ENCODE peak calls at places on chromosomes 12 and 14, in six cellular contexts. Y is IMR-90, N is mesenchymal stem cell, M is mesendoderm, G is neuronal stem cell, P is trophoblast cell. C is an unnamed sample.

GRCh38 chr12:89225401-89225800 is 126.9 kb downstream of the DUSP6 start:
- DNase-seq in M (peak), N (peak), P (peak), Y (peak), G (no peak), C (no peak)

GRCh38 chr12:20588057-20588456 is 107.1 kb upstream of the SLCO1C1 start:
- DNase-seq in P (no peak), M (peak), N (no peak), Y (no peak), G (no peak), C (no peak)

GRCh38 chr14:103224996-103225874 is 102.0 kb downstream of the TNFAIP2 start:
- DNase-seq in M (no peak), P (no peak), Y (peak), N (peak), G (no peak), C (no peak)

GRCh38 chr12:65195387-65196055 is 26.1 kb downstream of the LEMD3 start:
- DNase-seq in G (no peak), N (no peak), Y (no peak), M (peak), P (no peak), C (no peak)

GRCh38 chr12:30847259-30847658 is 79.3 kb upstream of the TSPAN11 start:
- DNase-seq in N (peak), Y (peak), M (peak), P (peak), G (peak), C (no peak)

GRCh38 chr12:19945559-19946485 is 422.5 kb upstream of the PDE3A start:
- DNase-seq in P (peak), N (peak), M (no peak), G (no peak), Y (peak), C (no peak)

GRCh38 chr14:92409069-92409468 is 86.1 kb downstream of the SLC24A4 start:
- DNase-seq in Y (no peak), M (no peak), G (no peak), P (no peak), N (peak), C (no peak)

GRCh38 chr12:51726931-51727330 is 121.6 kb downstream of the FIGNL2 start:
- DNase-seq in M (no peak), N (no peak), G (no peak), P (no peak), Y (no peak), C (no peak)

GRCh38 chr12:126663304-126664094 is 1598.3 kb downstream of the AACS start:
- DNase-seq in Y (no peak), M (peak), N (no peak), G (peak), P (peak), C (peak)

GRCh38 chr12:25960176-25960575 is 1.7 kb downstream of the RASSF8 start:
- DNase-seq in M (peak), P (no peak), Y (peak), N (peak), G (no peak), C (no peak)

GRCh38 chr12:132955933-132956725 is at the start of gene ZNF605:
- DNase-seq in M (peak), Y (peak), N (peak), P (peak), G (peak), C (peak)

GRCh38 chr12:122961551-122962329 is 4.5 kb downstream of the ABCB9 start:
- DNase-seq in P (no peak), N (no peak), G (no peak), Y (no peak), M (no peak), C (no peak)

GRCh38 chr12:99979471-99979870 is 5.3 kb downstream of the ANKS1B start:
- DNase-seq in Y (no peak), G (no peak), M (no peak), P (no peak), N (no peak), C (no peak)

GRCh38 chr12:116172224-116172849 is 105.2 kb downstream of the MED13L start:
- DNase-seq in Y (no peak), M (no peak), P (no peak), G (no peak), N (no peak), C (no peak)

GRCh38 chr12:64691793-64692583 is 67.2 kb downstream of the GNS start:
- DNase-seq in G (peak), M (peak), P (no peak), Y (peak), N (peak), C (no peak)

GRCh38 chr12:102763016-102763415 is 154.0 kb downstream of the PAH start:
- DNase-seq in Y (no peak), N (no peak), G (no peak), P (no peak), M (no peak), C (no peak)

GRCh38 chr14:53668861-53669260 is 287.8 kb downstream of the BMP4 start:
- DNase-seq in P (no peak), Y (peak), N (peak), G (no peak), M (no peak), C (no peak)

GRCh38 chr12:31322651-31323248 is 3.2 kb downstream of the SINHCAF start:
- DNase-seq in G (peak), N (peak), P (peak), Y (peak), M (peak), C (no peak)

GRCh38 chr14:50396636-50397460 is at the start of gene CDKL1:
- DNase-seq in Y (peak), M (peak), P (peak), N (peak), G (peak), C (peak)

GRCh38 chr12:53938276-53939140 is at the start of gene HOXC13:
- DNase-seq in P (peak), Y (no peak), M (peak), G (peak), N (peak), C (peak)

GRCh38 chr12:81221681-81222080 is 143.8 kb downstream of the ACSS3 start:
- DNase-seq in Y (no peak), G (no peak), M (no peak), P (no peak), N (no peak), C (no peak)

GRCh38 chr12:105352049-105352448 is 21.6 kb downstream of the C12orf75 start:
- DNase-seq in G (no peak), Y (no peak), P (no peak), N (no peak), M (no peak), C (no peak)

GRCh38 chr12:70444903-70445302 is 78.8 kb downstream of the KCNMB4 start:
- DNase-seq in N (no peak), Y (no peak), G (no peak), M (no peak), P (no peak), C (no peak)

GRCh38 chr14:68399971-68400370 is 392.9 kb downstream of the ZFP36L1 start:
- DNase-seq in N (no peak), Y (no peak), P (no peak), M (no peak), G (no peak), C (no peak)

GRCh38 chr12:40300490-40300889 is 75.7 kb downstream of the LRRK2 start:
- DNase-seq in G (no peak), Y (peak), N (no peak), P (no peak), M (no peak), C (no peak)

GRCh38 chr12:95834572-95834971 is 24.2 kb upstream of the SNRPF start:
- DNase-seq in G (no peak), P (no peak), Y (no peak), N (no peak), M (no peak), C (no peak)

GRCh38 chr14:98103705-98104104 is 1168.3 kb downstream of the BCL11B start:
- DNase-seq in Y (no peak), M (no peak), G (no peak), P (no peak), N (no peak), C (no peak)

GRCh38 chr14:72565200-72565599 is 328.7 kb downstream of the DPF3 start:
- DNase-seq in Y (no peak), P (no peak), G (no peak), M (no peak), N (no peak), C (no peak)

GRCh38 chr12:82757059-82757458 is 70.4 kb downstream of the TMTC2 start:
- DNase-seq in Y (no peak), G (no peak), N (no peak), M (no peak), P (no peak), C (no peak)

GRCh38 chr12:8890313-8891084 is 23.8 kb upstream of the PHC1 start:
- DNase-seq in M (peak), Y (peak), G (peak), N (peak), P (peak), C (peak)

GRCh38 chr14:100160534-100160916 is 1.1 kb upstream of the DEGS2 start:
- DNase-seq in P (peak), N (no peak), Y (no peak), G (no peak), M (no peak), C (no peak)

GRCh38 chr14:86774916-86775315 is 1218.1 kb downstream of the GALC start:
- DNase-seq in P (no peak), N (no peak), G (no peak), Y (no peak), M (peak), C (no peak)

GRCh38 chr12:123187637-123188036 is 36.7 kb upstream of the PITPNM2 start:
- DNase-seq in Y (no peak), M (no peak), N (no peak), P (no peak), G (no peak), C (no peak)

GRCh38 chr12:98985156-98985555 is 340.1 kb downstream of the APAF1 start:
- DNase-seq in P (no peak), Y (no peak), N (no peak), G (no peak), M (no peak), C (no peak)

GRCh38 chr14:55107766-55108554 is 21.1 kb upstream of the LGALS3 start:
- DNase-seq in Y (peak), P (peak), M (peak), N (peak), G (no peak), C (no peak)

GRCh38 chr14:22872833-22873520 is 1.4 kb downstream of the LRP10 start:
- DNase-seq in Y (no peak), N (no peak), G (no peak), P (no peak), M (no peak), C (peak)

GRCh38 chr12:6536894-6537579 is 2.7 kb downstream of the GAPDH start:
- DNase-seq in P (no peak), Y (no peak), M (peak), G (no peak), N (peak), C (no peak)
- H3K4me3 ChIP-seq in P (peak), Y (peak), M (no peak), G (no peak), N (peak), C (no peak)

GRCh38 chr12:49741882-49742620 is 694 bp downstream of the TMBIM6 start:
- DNase-seq in P (peak), N (peak), G (no peak), Y (peak), M (peak), C (peak)
- H4K8ac ChIP-seq in P (peak), N (no peak), G (no peak), Y (peak), M (no peak), C (peak)

GRCh38 chr14:75428230-75429104 is 645 bp downstream of the JDP2 start:
- DNase-seq in N (peak), P (peak), M (peak), Y (no peak), G (no peak), C (no peak)

GRCh38 chr14:75425443-75425842 is 2.4 kb upstream of the JDP2 start:
- DNase-seq in M (peak), G (no peak), Y (peak), P (no peak), N (no peak), C (no peak)

GRCh38 chr14:75427126-75427481 is 718 bp upstream of the JDP2 start:
- DNase-seq in P (no peak), N (no peak), M (no peak), Y (no peak), G (no peak), C (no peak)

GRCh38 chr14:75427482-75428229 is at the start of gene JDP2:
- DNase-seq in P (peak), N (peak), Y (peak), M (peak), G (peak), C (peak)

DNA sequence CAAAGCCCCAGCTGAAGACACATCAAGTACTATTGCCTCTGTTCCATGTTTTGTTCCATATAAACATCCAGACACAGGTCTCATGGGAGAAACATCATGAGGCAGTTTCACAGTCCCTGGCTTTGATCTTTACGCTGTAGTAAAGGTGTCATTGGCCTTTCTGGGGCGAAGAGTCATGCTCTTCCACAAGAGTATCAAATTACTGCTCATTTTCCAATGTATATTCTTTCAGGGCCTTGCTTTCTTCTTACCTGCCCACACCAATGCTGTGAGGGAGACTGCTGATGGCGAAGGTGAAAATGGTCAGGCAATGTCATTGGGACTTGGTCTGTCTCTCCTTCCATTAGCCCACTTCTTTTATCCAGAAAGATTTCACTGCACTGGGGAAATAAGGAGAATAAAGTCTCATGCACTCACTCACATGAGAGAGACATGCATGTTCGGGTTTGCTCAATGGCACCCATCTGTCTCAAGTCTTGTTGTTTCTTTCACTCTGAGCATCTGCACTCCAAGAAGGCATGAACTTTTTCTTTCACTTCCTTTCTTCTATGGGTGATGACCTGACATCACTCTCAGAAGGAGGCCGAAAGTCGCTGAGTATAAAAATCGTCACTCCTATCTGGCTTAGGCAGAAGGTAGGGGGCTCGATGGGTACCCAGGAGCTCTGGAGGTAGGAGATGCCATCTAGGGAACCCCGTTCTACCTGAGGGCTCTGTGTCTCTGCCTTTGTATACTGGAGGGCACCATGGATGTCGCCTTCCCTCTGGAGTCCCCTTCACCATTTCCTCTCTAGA is 1.3 kb upstream of the JDP2 start:
- DNase-seq in G (no peak), P (peak), M (no peak), Y (no peak), N (no peak), C (no peak)
- H3K4me3 ChIP-seq in G (no peak), P (no peak), M (no peak), Y (no peak), N (peak), C (peak)

GRCh38 chr12:1464925-1465324 is 129.5 kb downstream of the FBXL14 start:
- DNase-seq in Y (no peak), N (no peak), M (no peak), G (no peak), P (no peak), C (no peak)
- H4K8ac ChIP-seq in Y (no peak), N (no peak), M (no peak), G (no peak), P (no peak), C (no peak)

DNA sequence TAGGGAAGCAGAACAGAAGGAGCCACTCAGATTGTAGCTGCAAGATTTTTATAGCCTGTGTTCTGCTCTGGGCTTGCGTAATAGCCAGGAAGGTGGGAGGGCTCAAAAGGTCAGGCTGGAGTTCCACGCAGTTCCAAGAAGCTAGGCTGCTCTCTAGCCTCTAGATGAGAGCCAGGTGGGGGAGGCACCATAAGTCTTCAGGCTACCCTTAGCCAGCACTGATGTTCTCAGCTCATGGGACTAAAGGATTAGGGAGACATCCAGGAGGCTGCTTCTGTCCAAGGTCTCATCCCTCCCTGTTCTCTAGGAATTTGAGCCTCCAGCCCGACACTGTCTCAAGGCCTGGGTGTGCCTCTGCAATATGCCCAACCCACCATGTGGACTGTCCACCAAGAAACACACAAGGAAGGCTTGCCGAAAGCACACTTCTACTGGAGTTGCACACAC is 1.7 kb downstream of the LMBR1L start:
- DNase-seq in G (no peak), M (no peak), N (peak), P (peak), Y (peak), C (no peak)
- H3K4me3 ChIP-seq in G (no peak), M (no peak), N (peak), P (no peak), Y (peak), C (peak)

GRCh38 chr12:101733166-101733565 is 6.1 kb downstream of the SYCP3 start:
- DNase-seq in P (no peak), Y (no peak), G (no peak), N (no peak), M (no peak), C (no peak)

GRCh38 chr12:101727098-101727497 is 12.2 kb downstream of the SYCP3 start:
- DNase-seq in M (no peak), N (no peak), G (no peak), P (no peak), Y (peak), C (no peak)

GRCh38 chr12:101732318-101732717 is 6.9 kb downstream of the SYCP3 start:
- DNase-seq in M (no peak), P (no peak), N (no peak), G (no peak), Y (no peak), C (no peak)

DNA sequence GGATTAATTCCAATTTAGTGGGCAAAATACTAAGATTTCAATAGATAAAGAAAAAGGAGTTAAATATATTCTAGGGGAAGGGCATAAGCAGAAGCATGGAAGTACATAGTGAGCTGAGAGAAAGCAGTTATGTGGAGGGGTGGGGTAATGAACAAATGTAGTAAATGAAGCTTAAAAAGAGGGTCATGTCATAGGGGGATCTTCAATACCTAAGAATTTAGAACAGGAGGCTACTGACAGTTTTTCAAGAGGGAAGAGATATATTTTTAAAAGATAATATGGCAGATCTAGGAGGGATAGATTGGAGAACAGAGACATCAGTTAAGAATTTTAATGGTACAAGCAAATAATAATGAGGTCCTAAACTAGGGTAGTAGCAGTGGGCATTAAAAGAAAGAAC is 9.4 kb downstream of the SYCP3 start:
- DNase-seq in P (no peak), N (no peak), Y (no peak), M (no peak), G (no peak), C (no peak)
- H4K8ac ChIP-seq in P (no peak), N (no peak), Y (no peak), M (no peak), G (no peak), C (no peak)

C was measured in H1.